ENCODE peak calls at places on chromosomes 16 and 17, in six cellular contexts. N, E, T, Y, V and S are unnamed samples.

GRCh38 chr17:59373879-59374495 is 42.5 kb downstream of the YPEL2 start:
- DNase-seq in N (peak; percentile 32), E (no peak), T (peak; percentile 62), Y (no peak), V (peak; percentile 27), S (no peak)

GRCh38 chr16:74160759-74161158 is 135.9 kb upstream of the PSMD7 start:
- DNase-seq in N (no peak), E (no peak), T (no peak), Y (no peak), V (no peak), S (no peak)

GRCh38 chr17:8366231-8366630 is 10.3 kb downstream of the KRABD2 start:
- DNase-seq in N (no peak), E (no peak), T (peak; percentile 84), Y (no peak), V (no peak), S (no peak)

GRCh38 chr16:25580071-25580470 is 111.7 kb upstream of the HS3ST4 start:
- DNase-seq in N (no peak), E (peak; percentile 28), T (no peak), Y (no peak), V (no peak), S (no peak)

GRCh38 chr17:80236911-80237310 is 16.7 kb downstream of the SLC26A11 start:
- DNase-seq in N (no peak), E (no peak), T (no peak), Y (peak; percentile 48), V (no peak), S (no peak)

GRCh38 chr16:84526794-84527485 is 22.5 kb upstream of the MEAK7 start:
- DNase-seq in N (no peak), E (no peak), T (peak; percentile 49), Y (no peak), V (peak; percentile 44), S (no peak)

GRCh38 chr17:62627219-62627903 is at the start of gene MRC2:
- DNase-seq in N (peak; percentile 67), E (peak; percentile 93), T (peak; percentile 82), Y (peak; percentile 89), V (peak; percentile 74), S (no peak)

GRCh38 chr17:9432121-9432866 is 143.3 kb downstream of the STX8 start:
- DNase-seq in N (no peak), E (no peak), T (peak; percentile 30), Y (no peak), V (no peak), S (no peak)

GRCh38 chr17:62753562-62753961 is 54.6 kb downstream of the MARCHF10 start:
- DNase-seq in N (no peak), E (no peak), T (no peak), Y (no peak), V (no peak), S (no peak)

GRCh38 chr17:80517641-80518040 is 27.0 kb upstream of the RPTOR start:
- DNase-seq in N (peak; percentile 38), E (no peak), T (no peak), Y (no peak), V (no peak), S (no peak)

GRCh38 chr17:17467720-17468119 is 9.1 kb upstream of the MED9 start:
- DNase-seq in N (no peak), E (no peak), T (peak; percentile 8), Y (no peak), V (peak; percentile 74), S (no peak)

GRCh38 chr16:57677622-57678369 is 9.7 kb downstream of the ADGRG3 start:
- DNase-seq in N (no peak), E (no peak), T (no peak), Y (no peak), V (no peak), S (no peak)

GRCh38 chr17:31211352-31212012 is 85.6 kb downstream of the OMG start:
- DNase-seq in N (peak; percentile 8), E (no peak), T (peak; percentile 51), Y (no peak), V (no peak), S (no peak)

GRCh38 chr16:1048442-1049112 is 24.0 kb upstream of the SSTR5 start:
- DNase-seq in N (no peak), E (peak; percentile 83), T (peak; percentile 16), Y (peak; percentile 93), V (peak; percentile 87), S (peak; percentile 71)

GRCh38 chr16:69769404-69769803 is 7.3 kb downstream of the WWP2 start:
- DNase-seq in N (no peak), E (no peak), T (no peak), Y (no peak), V (no peak), S (no peak)

GRCh38 chr16:75380870-75381269 is 52.4 kb downstream of the CFDP1 start:
- DNase-seq in N (no peak), E (no peak), T (peak; percentile 79), Y (no peak), V (no peak), S (peak; percentile 51)

GRCh38 chr17:55344514-55344997 is 77.1 kb downstream of the MMD start:
- DNase-seq in N (no peak), E (no peak), T (no peak), Y (no peak), V (no peak), S (no peak)

GRCh38 chr17:80453126-80453979 is 23.1 kb downstream of the NPTX1 start:
- DNase-seq in N (no peak), E (no peak), T (no peak), Y (no peak), V (no peak), S (no peak)

GRCh38 chr16:49484936-49485335 is 111.3 kb downstream of the C16orf78 start:
- DNase-seq in N (no peak), E (no peak), T (no peak), Y (no peak), V (no peak), S (no peak)

GRCh38 chr17:31695456-31696090 is 163.5 kb downstream of the COPRS start:
- DNase-seq in N (no peak), E (no peak), T (peak; percentile 50), Y (no peak), V (no peak), S (no peak)

GRCh38 chr17:64032081-64032480 is 11.6 kb upstream of the ICAM2 start:
- DNase-seq in N (peak; percentile 60), E (peak; percentile 18), T (peak; percentile 34), Y (no peak), V (no peak), S (no peak)

GRCh38 chr17:20218231-20218630 is 209.1 kb downstream of the SPECC1 start:
- DNase-seq in N (no peak), E (no peak), T (no peak), Y (no peak), V (no peak), S (no peak)

GRCh38 chr16:50121721-50122445 is 31.2 kb upstream of the TENT4B start:
- DNase-seq in N (no peak), E (no peak), T (no peak), Y (peak; percentile 41), V (no peak), S (no peak)

GRCh38 chr17:31525801-31526549 is 134.5 kb downstream of the RAB11FIP4 start:
- DNase-seq in N (no peak), E (peak; percentile 63), T (no peak), Y (peak; percentile 56), V (no peak), S (peak; percentile 94)

GRCh38 chr17:70654706-70655105 is 485.4 kb downstream of the KCNJ2 start:
- DNase-seq in N (no peak), E (no peak), T (no peak), Y (no peak), V (no peak), S (no peak)

GRCh38 chr17:2120550-2121335 is 65.8 kb downstream of the HIC1 start:
- DNase-seq in N (no peak), E (no peak), T (peak; percentile 37), Y (no peak), V (peak; percentile 19), S (no peak)

GRCh38 chr16:54936086-54936978 is 5.7 kb downstream of the IRX5 start:
- DNase-seq in N (peak; percentile 69), E (peak; percentile 71), T (no peak), Y (peak; percentile 75), V (peak; percentile 56), S (no peak)

GRCh38 chr17:70810609-70811008 is 641.3 kb downstream of the KCNJ2 start:
- DNase-seq in N (no peak), E (no peak), T (peak; percentile 70), Y (no peak), V (no peak), S (no peak)

GRCh38 chr17:60652484-60653247 is 25.0 kb upstream of the BCAS3 start:
- DNase-seq in N (no peak), E (no peak), T (no peak), Y (no peak), V (no peak), S (peak; percentile 90)

GRCh38 chr17:75465039-75465438 is 8.6 kb downstream of the TMEM94 start:
- DNase-seq in N (no peak), E (no peak), T (no peak), Y (no peak), V (no peak), S (no peak)

GRCh38 chr17:75472119-75472518 is 15.7 kb downstream of the TMEM94 start:
- DNase-seq in N (peak; percentile 33), E (no peak), T (no peak), Y (no peak), V (no peak), S (peak; percentile 65)

GRCh38 chr17:75471207-75471606 is 14.8 kb downstream of the TMEM94 start:
- DNase-seq in N (no peak), E (no peak), T (no peak), Y (no peak), V (no peak), S (no peak)

GRCh38 chr17:75468311-75468754 is 11.9 kb downstream of the TMEM94 start:
- DNase-seq in N (no peak), E (no peak), T (no peak), Y (no peak), V (no peak), S (no peak)

GRCh38 chr17:75468779-75469373 is 12.4 kb downstream of the TMEM94 start:
- DNase-seq in N (no peak), E (no peak), T (no peak), Y (no peak), V (no peak), S (no peak)
- H3K4me1 ChIP-seq in N (no peaks in the 10 kb centered on the region), E (no peaks in the 10 kb centered on the region), T (no peaks in the 10 kb centered on the region), Y (no peaks in the 10 kb centered on the region), V (no peaks in the 10 kb centered on the region), S (peaks cover 11% of the 10 kb centered on the region)

GRCh38 chr17:56970974-56971373 is 7.0 kb upstream of the SCPEP1 start:
- DNase-seq in N (no peak), E (no peak), T (no peak), Y (no peak), V (no peak), S (no peak)
- H3K4me2 ChIP-seq in N (no peak overlapping the region), E (no peak overlapping the region), T (no peak overlapping the region), Y (no peak overlapping the region), V (no peak overlapping the region), S (no peak overlapping the region)

GRCh38 chr17:28948342-28948741 is 3.0 kb downstream of the PHF12 start:
- DNase-seq in N (peak; percentile 38), E (no peak), T (no peak), Y (no peak), V (no peak), S (no peak)
- H3K4me1 ChIP-seq in N (peaks cover 32% of the 10 kb centered on the region), E (peaks cover 2% of the 10 kb centered on the region), T (peaks cover 13% of the 10 kb centered on the region), Y (peaks cover 33% of the 10 kb centered on the region), V (peaks cover 21% of the 10 kb centered on the region), S (peaks cover 63% of the 10 kb centered on the region)

DNA sequence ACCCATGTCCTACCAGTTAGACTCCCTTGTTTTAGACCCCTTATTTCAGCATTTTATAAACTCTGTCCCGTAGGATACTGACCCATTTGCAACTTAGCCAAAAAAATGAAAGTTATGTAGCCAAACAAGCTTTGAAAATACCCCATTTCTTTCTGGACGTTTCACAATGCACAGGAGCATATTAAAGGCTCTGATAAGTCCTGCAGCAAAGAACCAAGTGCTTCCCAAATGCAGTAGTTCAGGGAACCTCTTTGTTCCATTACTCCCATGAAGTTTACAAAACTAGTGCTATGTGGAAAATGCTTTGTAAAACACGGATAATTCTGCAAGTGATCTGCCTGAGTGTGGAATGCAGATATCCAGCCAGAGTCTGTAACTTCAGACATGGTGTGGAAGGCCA is 51.6 kb downstream of the IRF8 start:
- DNase-seq in N (no peak), E (no peak), T (no peak), Y (no peak), V (no peak), S (no peak)
- H3K4me2 ChIP-seq in N (no peak overlapping the region), E (no peak overlapping the region), T (no peak overlapping the region), Y (no peak overlapping the region), V (no peak overlapping the region), S (no peak overlapping the region)